ENCODE peak calls at places on chromosomes 6 and 20, in eight cellular contexts. One of them, this sample, is unnamed.

GRCh38 chr6:165266236-165267025 is 43.0 kb downstream of the C6orf118 start:
- DNase-seq in GM23338: no peak
- DNase-seq in GM23248: no peak
- DNase-seq in hepatocyte: no peak
- DNase-seq in OCI-LY7: no peak
- DNase-seq in MM.1S: no peak
- DNase-seq in PC-3: no peak
- DNase-seq in PC-9: no peak
- DNase-seq in this sample: no peak

GRCh38 chr6:48490658-48491057 is 379.7 kb upstream of the PTCHD4 start:
- DNase-seq in GM23338: no peak
- DNase-seq in MM.1S: no peak
- DNase-seq in OCI-LY7: no peak
- DNase-seq in GM23248: no peak
- DNase-seq in PC-3: peak; percentile 7
- DNase-seq in PC-9: no peak
- DNase-seq in hepatocyte: no peak
- DNase-seq in this sample: no peak

GRCh38 chr6:139119553-139119952 is 15.3 kb upstream of the HECA start:
- DNase-seq in hepatocyte: no peak
- DNase-seq in GM23248: no peak
- DNase-seq in GM23338: no peak
- DNase-seq in MM.1S: no peak
- DNase-seq in OCI-LY7: peak; percentile 35
- DNase-seq in PC-9: no peak
- DNase-seq in PC-3: no peak
- DNase-seq in this sample: no peak

GRCh38 chr6:39452306-39452705 is 129.8 kb upstream of the KCNK16 start:
- DNase-seq in GM23248: peak; percentile 82
- DNase-seq in hepatocyte: no peak
- DNase-seq in GM23338: no peak
- DNase-seq in MM.1S: no peak
- DNase-seq in PC-9: no peak
- DNase-seq in PC-3: peak; percentile 43
- DNase-seq in OCI-LY7: no peak
- DNase-seq in this sample: no peak

GRCh38 chr6:80156204-80156603 is 49.7 kb downstream of the BCKDHB start:
- DNase-seq in PC-9: no peak
- DNase-seq in GM23338: no peak
- DNase-seq in PC-3: no peak
- DNase-seq in OCI-LY7: no peak
- DNase-seq in GM23248: no peak
- DNase-seq in hepatocyte: no peak
- DNase-seq in MM.1S: no peak
- DNase-seq in this sample: no peak

GRCh38 chr6:17394192-17394611 is 807 bp downstream of the CAP2 start:
- DNase-seq in PC-3: peak; percentile 89
- DNase-seq in OCI-LY7: no peak
- DNase-seq in GM23248: peak; percentile 82
- DNase-seq in hepatocyte: peak; percentile 81
- DNase-seq in PC-9: peak; percentile 77
- DNase-seq in MM.1S: peak; percentile 14
- DNase-seq in GM23338: peak; percentile 87
- DNase-seq in this sample: no peak

GRCh38 chr6:3359973-3360726 is 96.7 kb downstream of the SLC22A23 start:
- DNase-seq in PC-3: no peak
- DNase-seq in PC-9: no peak
- DNase-seq in hepatocyte: no peak
- DNase-seq in GM23338: no peak
- DNase-seq in MM.1S: no peak
- DNase-seq in OCI-LY7: no peak
- DNase-seq in GM23248: no peak
- DNase-seq in this sample: no peak

GRCh38 chr20:32742322-32743236 is 688 bp downstream of the COMMD7 start:
- DNase-seq in MM.1S: no peak
- DNase-seq in OCI-LY7: peak; percentile 35
- DNase-seq in GM23338: peak; percentile 35
- DNase-seq in GM23248: no peak
- DNase-seq in PC-9: no peak
- DNase-seq in PC-3: no peak
- DNase-seq in hepatocyte: peak; percentile 42
- DNase-seq in this sample: no peak

GRCh38 chr20:32894711-32895355 is 36.1 kb downstream of the EFCAB8 start:
- DNase-seq in GM23248: no peak
- DNase-seq in MM.1S: no peak
- DNase-seq in GM23338: no peak
- DNase-seq in PC-3: no peak
- DNase-seq in hepatocyte: no peak
- DNase-seq in OCI-LY7: no peak
- DNase-seq in PC-9: no peak
- DNase-seq in this sample: no peak

GRCh38 chr6:63305278-63305677 is 14.5 kb downstream of the LGSN start:
- DNase-seq in GM23338: no peak
- DNase-seq in hepatocyte: peak; percentile 41
- DNase-seq in PC-9: no peak
- DNase-seq in OCI-LY7: no peak
- DNase-seq in PC-3: no peak
- DNase-seq in GM23248: no peak
- DNase-seq in MM.1S: no peak
- DNase-seq in this sample: no peak

DNA sequence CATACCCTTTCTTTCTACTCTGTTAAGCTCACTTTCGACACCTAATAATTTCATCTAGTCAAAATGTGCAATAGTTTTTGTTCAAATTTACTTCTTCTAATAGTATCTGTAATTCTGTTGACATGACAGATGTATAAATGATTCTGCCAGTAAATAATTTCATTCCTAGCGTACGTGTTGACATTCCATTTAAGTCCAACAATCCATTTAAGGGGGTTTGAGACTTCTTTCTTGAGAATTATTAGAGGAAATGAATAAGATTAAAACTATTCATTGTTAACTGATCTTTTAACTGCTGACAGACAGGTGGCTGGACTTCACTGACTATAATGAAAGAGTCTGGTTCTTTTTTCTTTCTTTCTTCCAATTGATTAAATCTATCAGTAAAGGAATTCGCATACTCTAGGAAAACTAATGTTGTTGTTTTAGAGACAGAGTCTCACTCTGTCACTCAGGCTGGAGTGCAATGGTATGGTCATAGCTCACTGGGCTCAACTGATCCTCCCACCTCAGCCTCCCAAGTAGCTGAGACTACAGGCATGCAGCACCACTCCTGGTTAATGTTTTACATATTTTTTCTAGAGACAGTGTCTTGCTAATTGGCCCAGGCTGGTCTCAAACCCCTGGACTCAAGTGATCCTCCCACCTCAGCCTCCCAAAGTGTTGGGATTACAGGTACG is 55.9 kb downstream of the MAP3K5 start:
- DNase-seq in GM23248: no peak
- DNase-seq in PC-3: no peak
- DNase-seq in OCI-LY7: no peak
- DNase-seq in PC-9: no peak
- DNase-seq in MM.1S: no peak
- DNase-seq in hepatocyte: no peak
- DNase-seq in GM23338: no peak
- DNase-seq in this sample: no peak
- H3K9me2 ChIP-seq in GM23248: no peaks in the 10 kb centered on the region
- H3K9me2 ChIP-seq in PC-3: no peaks in the 10 kb centered on the region
- H3K9me2 ChIP-seq in OCI-LY7: no peaks in the 10 kb centered on the region
- H3K9me2 ChIP-seq in PC-9: no peaks in the 10 kb centered on the region
- H3K9me2 ChIP-seq in MM.1S: no peaks in the 10 kb centered on the region
- H3K9me2 ChIP-seq in hepatocyte: no peaks in the 10 kb centered on the region
- H3K9me2 ChIP-seq in GM23338: no peaks in the 10 kb centered on the region
- H3K9me2 ChIP-seq in this sample: no peaks in the 10 kb centered on the region

GRCh38 chr6:25617997-25618396 is 34.0 kb upstream of the SCGN start:
- DNase-seq in hepatocyte: no peak
- DNase-seq in GM23248: no peak
- DNase-seq in PC-3: no peak
- DNase-seq in MM.1S: no peak
- DNase-seq in PC-9: no peak
- DNase-seq in OCI-LY7: peak; percentile 46
- DNase-seq in GM23338: no peak
- DNase-seq in this sample: peak; percentile 72
- H3K9me2 ChIP-seq in hepatocyte: no peaks in the 10 kb centered on the region
- H3K9me2 ChIP-seq in GM23248: no peaks in the 10 kb centered on the region
- H3K9me2 ChIP-seq in PC-3: no peaks in the 10 kb centered on the region
- H3K9me2 ChIP-seq in MM.1S: no peaks in the 10 kb centered on the region
- H3K9me2 ChIP-seq in PC-9: no peaks in the 10 kb centered on the region
- H3K9me2 ChIP-seq in OCI-LY7: no peaks in the 10 kb centered on the region
- H3K9me2 ChIP-seq in GM23338: peaks cover 8% of the 10 kb centered on the region
- H3K9me2 ChIP-seq in this sample: no peaks in the 10 kb centered on the region

GRCh38 chr6:169999367-169999766 is 247.9 kb downstream of the ERMARD start:
- DNase-seq in OCI-LY7: no peak
- DNase-seq in PC-9: no peak
- DNase-seq in GM23338: no peak
- DNase-seq in hepatocyte: no peak
- DNase-seq in MM.1S: no peak
- DNase-seq in GM23248: no peak
- DNase-seq in PC-3: no peak
- DNase-seq in this sample: no peak

GRCh38 chr6:169997187-169997929 is 245.9 kb downstream of the ERMARD start:
- DNase-seq in MM.1S: no peak
- DNase-seq in OCI-LY7: no peak
- DNase-seq in GM23338: no peak
- DNase-seq in PC-3: no peak
- DNase-seq in GM23248: no peak
- DNase-seq in PC-9: no peak
- DNase-seq in hepatocyte: no peak
- DNase-seq in this sample: no peak

GRCh38 chr6:170000071-170000843 is 248.8 kb downstream of the ERMARD start:
- DNase-seq in MM.1S: no peak
- DNase-seq in PC-3: no peak
- DNase-seq in PC-9: no peak
- DNase-seq in hepatocyte: no peak
- DNase-seq in GM23338: no peak
- DNase-seq in OCI-LY7: no peak
- DNase-seq in GM23248: no peak
- DNase-seq in this sample: no peak

GRCh38 chr6:169997930-169998218 is 246.5 kb downstream of the ERMARD start:
- DNase-seq in GM23338: no peak
- DNase-seq in PC-9: no peak
- DNase-seq in OCI-LY7: no peak
- DNase-seq in GM23248: no peak
- DNase-seq in PC-3: no peak
- DNase-seq in MM.1S: no peak
- DNase-seq in hepatocyte: no peak
- DNase-seq in this sample: no peak

GRCh38 chr6:169998457-169998856 is 247.0 kb downstream of the ERMARD start:
- DNase-seq in PC-3: no peak
- DNase-seq in GM23338: no peak
- DNase-seq in OCI-LY7: no peak
- DNase-seq in PC-9: no peak
- DNase-seq in hepatocyte: no peak
- DNase-seq in MM.1S: no peak
- DNase-seq in GM23248: no peak
- DNase-seq in this sample: no peak
- H3K9me2 ChIP-seq in PC-3: no peaks in the 10 kb centered on the region
- H3K9me2 ChIP-seq in GM23338: peaks cover 20% of the 10 kb centered on the region
- H3K9me2 ChIP-seq in OCI-LY7: no peaks in the 10 kb centered on the region
- H3K9me2 ChIP-seq in PC-9: no peaks in the 10 kb centered on the region
- H3K9me2 ChIP-seq in hepatocyte: no peaks in the 10 kb centered on the region
- H3K9me2 ChIP-seq in MM.1S: no peaks in the 10 kb centered on the region
- H3K9me2 ChIP-seq in GM23248: no peaks in the 10 kb centered on the region
- H3K9me2 ChIP-seq in this sample: no peaks in the 10 kb centered on the region

GRCh38 chr6:89085409-89086012 is 5.0 kb downstream of the PNRC1 start:
- DNase-seq in GM23248: no peak
- DNase-seq in hepatocyte: no peak
- DNase-seq in OCI-LY7: no peak
- DNase-seq in MM.1S: no peak
- DNase-seq in GM23338: no peak
- DNase-seq in PC-3: no peak
- DNase-seq in PC-9: no peak
- DNase-seq in this sample: no peak
- H3K9me2 ChIP-seq in GM23248: no peaks in the 10 kb centered on the region
- H3K9me2 ChIP-seq in hepatocyte: no peaks in the 10 kb centered on the region
- H3K9me2 ChIP-seq in OCI-LY7: no peaks in the 10 kb centered on the region
- H3K9me2 ChIP-seq in MM.1S: no peaks in the 10 kb centered on the region
- H3K9me2 ChIP-seq in GM23338: no peaks in the 10 kb centered on the region
- H3K9me2 ChIP-seq in PC-3: no peaks in the 10 kb centered on the region
- H3K9me2 ChIP-seq in PC-9: no peaks in the 10 kb centered on the region
- H3K9me2 ChIP-seq in this sample: no peaks in the 10 kb centered on the region

GRCh38 chr20:19223640-19224039 is 11.2 kb downstream of the SLC24A3 start:
- DNase-seq in GM23248: no peak
- DNase-seq in hepatocyte: no peak
- DNase-seq in PC-9: no peak
- DNase-seq in PC-3: peak; percentile 11
- DNase-seq in MM.1S: no peak
- DNase-seq in OCI-LY7: no peak
- DNase-seq in GM23338: no peak
- DNase-seq in this sample: no peak
- H3K9me2 ChIP-seq in GM23248: no peaks in the 10 kb centered on the region
- H3K9me2 ChIP-seq in hepatocyte: no peaks in the 10 kb centered on the region
- H3K9me2 ChIP-seq in PC-9: no peaks in the 10 kb centered on the region
- H3K9me2 ChIP-seq in PC-3: no peaks in the 10 kb centered on the region
- H3K9me2 ChIP-seq in MM.1S: no peaks in the 10 kb centered on the region
- H3K9me2 ChIP-seq in OCI-LY7: no peaks in the 10 kb centered on the region
- H3K9me2 ChIP-seq in GM23338: peaks cover 9% of the 10 kb centered on the region
- H3K9me2 ChIP-seq in this sample: no peaks in the 10 kb centered on the region

DNA sequence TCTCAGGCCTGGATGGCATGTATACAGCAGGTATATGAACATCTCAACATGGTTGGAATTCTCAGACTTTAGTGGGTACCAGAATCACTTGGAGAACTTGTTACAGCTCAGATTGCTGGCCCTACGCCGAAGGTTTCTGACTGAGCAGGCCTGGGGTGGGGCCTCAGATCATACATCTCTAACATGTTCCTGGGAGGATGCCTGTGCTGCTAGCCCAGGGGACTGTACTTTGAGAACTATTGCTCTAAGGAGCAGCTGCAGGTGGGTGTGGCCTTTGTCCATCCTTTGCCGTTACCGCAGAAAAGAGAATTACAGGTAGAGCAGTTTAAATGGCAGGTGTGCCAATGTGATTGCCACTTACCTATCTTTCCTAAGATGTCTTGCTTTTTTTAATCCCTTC is 310.5 kb upstream of the JAG1 start:
- DNase-seq in OCI-LY7: no peak
- DNase-seq in PC-3: no peak
- DNase-seq in MM.1S: no peak
- DNase-seq in PC-9: no peak
- DNase-seq in GM23338: no peak
- DNase-seq in GM23248: no peak
- DNase-seq in hepatocyte: no peak
- DNase-seq in this sample: no peak
- H3K9me2 ChIP-seq in OCI-LY7: no peaks in the 10 kb centered on the region
- H3K9me2 ChIP-seq in PC-3: no peaks in the 10 kb centered on the region
- H3K9me2 ChIP-seq in MM.1S: no peaks in the 10 kb centered on the region
- H3K9me2 ChIP-seq in PC-9: no peaks in the 10 kb centered on the region
- H3K9me2 ChIP-seq in GM23338: peaks cover 17% of the 10 kb centered on the region
- H3K9me2 ChIP-seq in GM23248: no peaks in the 10 kb centered on the region
- H3K9me2 ChIP-seq in hepatocyte: no peaks in the 10 kb centered on the region
- H3K9me2 ChIP-seq in this sample: no peaks in the 10 kb centered on the region

DNA sequence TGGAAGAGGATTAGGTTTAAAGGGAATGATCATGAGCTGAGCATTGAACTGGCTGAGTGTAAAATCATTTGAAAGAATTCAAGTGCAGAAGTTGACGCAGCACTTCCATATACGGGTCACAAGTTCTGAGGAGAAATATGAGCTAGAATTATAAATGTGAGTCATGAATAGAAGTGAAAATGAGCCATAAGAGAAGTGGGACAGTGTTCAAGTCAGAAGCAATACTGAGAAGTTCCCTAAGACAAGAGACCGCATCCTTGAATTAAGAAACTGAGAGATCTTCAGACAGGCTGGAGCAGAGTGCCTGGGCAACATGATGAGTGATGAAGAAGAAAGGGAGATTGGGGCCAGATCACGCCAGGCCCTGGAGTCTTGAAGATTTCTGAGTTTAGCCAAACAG is 209.7 kb downstream of the TBX18 start:
- DNase-seq in OCI-LY7: no peak
- DNase-seq in GM23338: no peak
- DNase-seq in PC-9: no peak
- DNase-seq in GM23248: no peak
- DNase-seq in PC-3: no peak
- DNase-seq in hepatocyte: no peak
- DNase-seq in MM.1S: no peak
- DNase-seq in this sample: no peak
- H3K9me2 ChIP-seq in OCI-LY7: no peaks in the 10 kb centered on the region
- H3K9me2 ChIP-seq in GM23338: no peaks in the 10 kb centered on the region
- H3K9me2 ChIP-seq in PC-9: no peaks in the 10 kb centered on the region
- H3K9me2 ChIP-seq in GM23248: no peaks in the 10 kb centered on the region
- H3K9me2 ChIP-seq in PC-3: no peaks in the 10 kb centered on the region
- H3K9me2 ChIP-seq in hepatocyte: no peaks in the 10 kb centered on the region
- H3K9me2 ChIP-seq in MM.1S: no peaks in the 10 kb centered on the region
- H3K9me2 ChIP-seq in this sample: no peaks in the 10 kb centered on the region

This sample was measured in Karpas-422.